ENCODE peak calls at places on chromosomes 16 and 17, in seven cellular contexts. H is GM23338, I is heart left ventricle, W is NCI-H1092, M is fibroblast of the conjunctiva, N is DMS153, P is lower leg skin. R is an unnamed sample.

GRCh38 chr16:57900796-57901479 is 70.0 kb downstream of the CNGB1 start:
- DNase-seq in H (no peak), I (no peak), W (no peak), M (no peak), N (no peak), P (no peak), R (no peak)

GRCh38 chr17:57407287-57408063 is 151.2 kb downstream of the MSI2 start:
- DNase-seq in H (peak), I (no peak), W (peak), M (no peak), N (peak), P (no peak), R (no peak)

GRCh38 chr16:4976079-4976478 is 17.9 kb downstream of the SEC14L5 start:
- DNase-seq in H (no peak), I (no peak), W (no peak), M (no peak), N (no peak), P (no peak), R (no peak)

GRCh38 chr17:59093145-59093701 is 13.5 kb downstream of the TRIM37 start:
- DNase-seq in H (no peak), I (no peak), W (no peak), M (no peak), N (no peak), P (no peak), R (no peak)

GRCh38 chr17:63649813-63650212 is 27.6 kb downstream of the MAP3K3 start:
- DNase-seq in H (no peak), I (no peak), W (no peak), M (no peak), N (no peak), P (no peak), R (no peak)

GRCh38 chr16:81650982-81651562 is 128.0 kb upstream of the PLCG2 start:
- DNase-seq in H (peak), I (peak), W (peak), M (peak), N (peak), P (no peak), R (peak)

GRCh38 chr16:83160609-83161008 is 533.8 kb downstream of the CDH13 start:
- DNase-seq in H (peak), I (no peak), W (no peak), M (no peak), N (no peak), P (no peak), R (no peak)

GRCh38 chr16:11390573-11391495 is 45.6 kb downstream of the RMI2 start:
- DNase-seq in H (no peak), I (no peak), W (peak), M (no peak), N (no peak), P (no peak), R (no peak)

GRCh38 chr16:57023541-57024249 is 34.3 kb downstream of the NLRC5 start:
- DNase-seq in H (no peak), I (no peak), W (no peak), M (no peak), N (no peak), P (no peak), R (no peak)

GRCh38 chr16:4306439-4307214 is 9.2 kb upstream of the GLIS2 start:
- DNase-seq in H (peak), I (no peak), W (peak), M (no peak), N (peak), P (no peak), R (peak)

GRCh38 chr17:7229504-7229903 is 4.8 kb downstream of the DVL2 start:
- DNase-seq in H (no peak), I (no peak), W (no peak), M (no peak), N (no peak), P (no peak), R (no peak)

GRCh38 chr17:46764709-46765401 is 53.6 kb downstream of the WNT3 start:
- DNase-seq in H (no peak), I (peak), W (no peak), M (peak), N (no peak), P (peak), R (no peak)

GRCh38 chr17:50042211-50042610 is 13.7 kb upstream of the ITGA3 start:
- DNase-seq in H (no peak), I (no peak), W (no peak), M (no peak), N (no peak), P (no peak), R (no peak)

GRCh38 chr17:82171750-82172375 is 40.8 kb downstream of the CCDC57 start:
- DNase-seq in H (no peak), I (no peak), W (no peak), M (no peak), N (no peak), P (no peak), R (no peak)

GRCh38 chr17:75771334-75772281 is 6.6 kb upstream of the GALK1 start:
- DNase-seq in H (no peak), I (no peak), W (no peak), M (no peak), N (peak), P (peak), R (no peak)

GRCh38 chr16:53614346-53614745 is 89.3 kb downstream of the RPGRIP1L start:
- DNase-seq in H (no peak), I (no peak), W (no peak), M (no peak), N (no peak), P (no peak), R (no peak)

GRCh38 chr16:22161999-22162657 is at the start of gene SDR42E2:
- DNase-seq in H (peak), I (no peak), W (no peak), M (no peak), N (no peak), P (no peak), R (no peak)

GRCh38 chr17:76132574-76133338 is 8.3 kb downstream of the FOXJ1 start:
- DNase-seq in H (peak), I (no peak), W (no peak), M (no peak), N (peak), P (no peak), R (no peak)

GRCh38 chr17:49753959-49754391 is 10.0 kb downstream of the FAM117A start:
- DNase-seq in H (no peak), I (peak), W (no peak), M (no peak), N (no peak), P (peak), R (peak)

GRCh38 chr17:42133461-42134041 is 10.9 kb downstream of the HSPB9 start:
- DNase-seq in H (no peak), I (no peak), W (peak), M (no peak), N (peak), P (no peak), R (no peak)

GRCh38 chr17:40241435-40241834 is 22.3 kb downstream of the WIPF2 start:
- DNase-seq in H (no peak), I (no peak), W (no peak), M (no peak), N (no peak), P (no peak), R (no peak)

GRCh38 chr16:58384437-58385055 is 7.7 kb upstream of the GINS3 start:
- DNase-seq in H (no peak), I (no peak), W (no peak), M (no peak), N (no peak), P (no peak), R (no peak)

GRCh38 chr17:37570527-37571093 is 38.6 kb downstream of the SYNRG start:
- DNase-seq in H (peak), I (peak), W (no peak), M (peak), N (peak), P (no peak), R (no peak)

GRCh38 chr16:84758627-84759026 is 58.8 kb downstream of the USP10 start:
- DNase-seq in H (no peak), I (no peak), W (no peak), M (no peak), N (no peak), P (peak), R (no peak)

GRCh38 chr16:89921699-89922476 is 1.3 kb upstream of the TUBB3 start:
- DNase-seq in H (peak), I (peak), W (no peak), M (peak), N (peak), P (peak), R (peak)

GRCh38 chr17:73400915-73401545 is 89.2 kb upstream of the CDC42EP4 start:
- DNase-seq in H (no peak), I (no peak), W (no peak), M (no peak), N (no peak), P (no peak), R (no peak)

GRCh38 chr17:44266402-44267164 is 1.4 kb downstream of the SLC4A1 start:
- DNase-seq in H (no peak), I (no peak), W (no peak), M (no peak), N (no peak), P (no peak), R (no peak)

GRCh38 chr16:11740567-11740966 is 2.1 kb downstream of the TXNDC11 start:
- DNase-seq in H (no peak), I (no peak), W (no peak), M (no peak), N (no peak), P (no peak), R (no peak)

GRCh38 chr16:4314532-4315184 is 1.2 kb upstream of the GLIS2 start:
- DNase-seq in H (peak), I (no peak), W (peak), M (no peak), N (peak), P (peak), R (no peak)

R was measured in uterus.